ENCODE peak calls at places on chromosomes 4 and X, in seven cellular contexts. I is NCI-H510A treated with DMSO at 0.1 percent for 48 hours, M is HuH-7, K is EL, T is KBM-7, N is T-cell, B is hepatic stellate cell. P is an unnamed sample.

GRCh38 chrX:73478961-73479360 is 32.1 kb downstream of the CDX4 start:
- DNase-seq in I (no peak), M (no peak), K (no peak), T (no peak), N (no peak), B (no peak), P (no peak)

GRCh38 chr4:176436500-176436973 is 116.8 kb downstream of the SPCS3 start:
- DNase-seq in I (no peak), M (no peak), K (peak; percentile 89), T (no peak), N (no peak), B (peak; percentile 5), P (no peak)

GRCh38 chrX:118254611-118255010 is 91.3 kb upstream of the WDR44 start:
- DNase-seq in I (peak; percentile 37), M (peak; percentile 13), K (peak; percentile 29), T (peak; percentile 83), N (no peak), B (peak; percentile 17), P (no peak)

GRCh38 chr4:99885063-99885664 is 9.1 kb downstream of the LAMTOR3 start:
- DNase-seq in I (peak; percentile 24), M (no peak), K (peak; percentile 41), T (peak; percentile 45), N (no peak), B (no peak), P (no peak)

GRCh38 chrX:34467437-34467836 is 189.6 kb downstream of the TMEM47 start:
- DNase-seq in I (no peak), M (no peak), K (peak; percentile 0), T (peak; percentile 30), N (no peak), B (no peak), P (no peak)

GRCh38 chr4:124883642-124884041 is 171.1 kb upstream of the ANKRD50 start:
- DNase-seq in I (no peak), M (no peak), K (no peak), T (no peak), N (no peak), B (peak; percentile 0), P (no peak)

GRCh38 chr4:40379248-40379647 is 44.1 kb downstream of the CHRNA9 start:
- DNase-seq in I (no peak), M (no peak), K (no peak), T (no peak), N (no peak), B (no peak), P (no peak)

GRCh38 chr4:26936284-26937065 is 75.8 kb downstream of the STIM2 start:
- DNase-seq in I (no peak), M (no peak), K (peak; percentile 31), T (peak; percentile 11), N (no peak), B (no peak), P (no peak)

GRCh38 chr4:52750819-52751348 is 341 bp downstream of the ERVMER34-1 start:
- DNase-seq in I (no peak), M (peak; percentile 64), K (peak; percentile 11), T (no peak), N (peak; percentile 3), B (peak; percentile 19), P (peak; percentile 69)

GRCh38 chrX:115549008-115549407 is 12.0 kb upstream of the PLS3 start:
- DNase-seq in I (no peak), M (no peak), K (no peak), T (no peak), N (no peak), B (no peak), P (no peak)

GRCh38 chrX:129842510-129843208 is 1.0 kb downstream of the ZDHHC9 start:
- DNase-seq in I (no peak), M (peak; percentile 28), K (peak; percentile 18), T (peak; percentile 43), N (no peak), B (no peak), P (no peak)

GRCh38 chrX:119622356-119623232 is 16.4 kb upstream of the NKRF start:
- DNase-seq in I (no peak), M (no peak), K (peak; percentile 56), T (no peak), N (no peak), B (peak; percentile 48), P (no peak)

GRCh38 chr4:3466691-3467600 is 3.8 kb downstream of the DOK7 start:
- DNase-seq in I (no peak), M (no peak), K (no peak), T (no peak), N (no peak), B (no peak), P (no peak)

GRCh38 chrX:41373989-41374606 is 40.1 kb downstream of the DDX3X start:
- DNase-seq in I (no peak), M (no peak), K (no peak), T (no peak), N (no peak), B (no peak), P (no peak)